ENCODE peak calls at places on chromosome 5, in seven cellular contexts. B is Karpas-422, X is GM23248, N is fibroblast of lung, L is IMR-90, M is neural progenitor cell, R is neuronal stem cell. E is an unnamed sample.

GRCh38 chr5:3854069-3854741 is 258.6 kb downstream of the IRX1 start:
- DNase-seq in R (peak), L (no peak), X (no peak), B (no peak), N (no peak), M (no peak), E (peak)

GRCh38 chr5:132444061-132444460 is 46.5 kb downstream of the IRF1 start:
- DNase-seq in B (no peak), X (no peak), N (no peak), L (no peak), R (no peak), M (no peak), E (no peak)

GRCh38 chr5:26388946-26389345 is 649.4 kb downstream of the CDH9 start:
- DNase-seq in M (no peak), L (no peak), N (peak), R (no peak), B (no peak), X (no peak), E (no peak)

GRCh38 chr5:177403194-177403825 is 2.8 kb upstream of the PFN3 start:
- DNase-seq in R (peak), L (peak), B (peak), X (peak), M (peak), N (no peak), E (peak)

GRCh38 chr5:151469992-151470391 is 22.6 kb downstream of the SLC36A1 start:
- DNase-seq in N (no peak), M (no peak), R (no peak), X (no peak), L (no peak), B (no peak), E (no peak)

GRCh38 chr5:60492958-60493357 is 207.0 kb downstream of the DEPDC1B start:
- DNase-seq in L (peak), X (peak), M (no peak), R (no peak), B (no peak), N (peak), E (no peak)

GRCh38 chr5:68771221-68771620 is 322.6 kb upstream of the SLC30A5 start:
- DNase-seq in N (no peak), B (no peak), L (no peak), X (no peak), M (no peak), R (no peak), E (no peak)

GRCh38 chr5:176383961-176384360 is 4.4 kb downstream of the NOP16 start:
- DNase-seq in B (no peak), X (no peak), R (no peak), L (no peak), M (no peak), N (no peak), E (no peak)

GRCh38 chr5:176780071-176780850 is 30.1 kb upstream of the UNC5A start:
- DNase-seq in R (no peak), B (no peak), L (no peak), M (no peak), N (no peak), X (no peak), E (no peak)

GRCh38 chr5:64417390-64417789 is 88.4 kb upstream of the RGS7BP start:
- DNase-seq in X (no peak), L (no peak), N (no peak), B (no peak), M (peak), R (no peak), E (no peak)

GRCh38 chr5:136036991-136037705 is 8.4 kb downstream of the TGFBI start:
- DNase-seq in L (peak), X (peak), R (no peak), B (no peak), M (no peak), N (peak), E (no peak)

GRCh38 chr5:74581988-74582365 is 58.6 kb downstream of the ENC1 start:
- DNase-seq in N (peak), X (no peak), R (no peak), L (no peak), M (no peak), B (no peak), E (no peak)

GRCh38 chr5:54889826-54890225 is 95.6 kb downstream of the ESM1 start:
- DNase-seq in L (peak), M (no peak), N (peak), B (peak), R (no peak), X (peak), E (no peak)

GRCh38 chr5:158801286-158801685 is 298.4 kb downstream of the EBF1 start:
- DNase-seq in R (no peak), N (no peak), X (no peak), B (no peak), L (no peak), M (no peak), E (no peak)

DNA sequence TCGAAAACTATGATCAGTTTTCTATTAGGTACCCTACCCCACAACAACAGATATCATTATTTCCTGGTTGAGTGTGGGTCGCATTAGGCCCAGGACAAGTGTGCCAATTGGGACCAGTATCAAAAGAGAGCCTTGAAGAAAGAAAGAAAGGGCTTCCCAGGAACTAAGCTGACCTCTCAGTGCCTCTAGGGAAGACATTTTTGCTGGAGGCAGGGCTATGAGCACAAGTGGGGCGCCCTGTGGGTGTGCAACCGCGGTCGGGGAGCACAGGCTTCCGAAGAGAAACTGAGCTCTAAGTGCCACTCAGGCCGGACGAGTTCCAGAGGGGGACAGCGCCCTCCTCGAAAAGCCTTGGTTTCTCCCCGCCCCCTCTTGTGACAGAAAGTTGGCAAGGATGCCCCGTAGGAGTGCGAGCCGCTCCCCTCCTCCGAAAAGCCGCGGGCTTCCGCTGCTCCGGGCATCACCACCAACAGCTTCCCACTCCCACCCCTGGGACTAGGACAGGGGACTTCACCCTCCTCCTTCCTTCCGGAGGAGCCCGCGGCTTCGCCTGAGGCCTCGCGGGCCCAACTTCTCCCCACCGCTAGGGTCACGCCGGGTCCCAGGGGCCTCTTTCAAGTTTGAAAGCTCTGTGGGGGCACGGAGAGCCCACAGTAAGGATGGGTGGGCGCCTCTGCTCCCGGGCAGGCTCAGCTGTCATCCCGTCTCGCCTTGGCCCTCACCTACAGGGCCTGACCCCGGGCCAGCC is 2.0 kb downstream of the NR2F1-AS1 start:
- DNase-seq in B (no peak), X (no peak), R (no peak), N (peak), L (peak), M (peak), E (no peak)
- H3K9ac ChIP-seq in B (no peak), X (peak), R (peak), N (peak), L (peak), M (no peak), E (no peak)

GRCh38 chr5:40406426-40407211 is 273.1 kb upstream of the PTGER4 start:
- DNase-seq in M (no peak), B (no peak), L (no peak), N (no peak), R (no peak), X (no peak), E (no peak)
- H3K9ac ChIP-seq in M (no peak), B (no peak), L (no peak), N (no peak), R (no peak), X (no peak), E (no peak)

DNA sequence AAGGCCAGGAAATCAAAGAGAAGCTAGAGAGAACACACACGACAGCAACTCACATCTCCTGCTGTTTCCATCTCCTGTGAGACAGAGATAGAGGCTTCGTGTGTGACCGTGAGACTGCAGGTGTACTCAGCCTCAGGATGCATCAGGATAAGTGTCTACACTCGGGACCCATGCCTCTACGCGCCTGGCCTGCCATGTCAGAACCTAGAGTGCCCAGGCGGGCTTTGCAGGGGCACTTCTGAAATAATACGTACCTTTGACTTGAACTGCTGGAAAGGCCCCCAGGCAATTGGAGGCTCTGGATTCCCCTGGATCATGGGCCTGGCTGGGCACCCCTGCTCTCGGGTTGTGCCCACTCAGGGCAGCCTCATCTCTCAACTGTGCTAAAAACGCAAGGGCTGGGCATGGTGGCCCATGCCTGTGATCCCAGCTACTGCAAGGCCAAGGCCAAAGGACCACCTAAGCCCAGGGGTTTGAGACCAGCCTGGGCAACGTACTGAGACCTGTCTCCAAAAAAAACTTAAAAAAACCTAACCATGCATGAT is 13.0 kb downstream of the CLPTM1L start:
- DNase-seq in M (no peak), R (no peak), N (no peak), X (no peak), B (no peak), L (no peak), E (no peak)
- H3K9ac ChIP-seq in M (no peak), R (no peak), N (no peak), X (no peak), B (no peak), L (no peak), E (no peak)

DNA sequence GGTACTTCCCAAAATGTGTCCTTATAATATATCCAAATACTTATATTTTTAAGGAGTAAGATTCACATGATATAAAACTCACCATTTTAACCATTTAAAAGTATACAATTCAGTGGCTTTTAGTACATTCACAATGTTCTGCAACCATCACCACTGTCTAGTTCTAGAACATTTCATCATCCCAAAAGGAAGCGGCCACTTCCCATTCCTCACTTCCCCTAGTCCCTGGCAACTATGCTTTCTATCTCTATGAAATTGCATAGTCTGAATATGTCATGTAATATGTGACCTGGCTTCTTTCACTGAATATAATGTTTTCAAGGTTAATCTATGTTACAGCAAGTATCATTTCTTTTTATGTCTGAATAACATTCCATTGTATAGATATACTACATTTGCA is 615.1 kb upstream of the SGCD start:
- DNase-seq in R (no peak), N (no peak), X (no peak), M (no peak), L (no peak), B (no peak), E (no peak)
- H3K9ac ChIP-seq in R (no peak), N (no peak), X (no peak), M (no peak), L (no peak), B (no peak), E (no peak)

GRCh38 chr5:133850811-133851210 is 117.6 kb downstream of the C5orf15 start:
- DNase-seq in X (no peak), B (no peak), N (no peak), R (no peak), M (no peak), L (no peak), E (no peak)
- H3K9ac ChIP-seq in X (no peak), B (no peak), N (no peak), R (no peak), M (no peak), L (no peak), E (no peak)

DNA sequence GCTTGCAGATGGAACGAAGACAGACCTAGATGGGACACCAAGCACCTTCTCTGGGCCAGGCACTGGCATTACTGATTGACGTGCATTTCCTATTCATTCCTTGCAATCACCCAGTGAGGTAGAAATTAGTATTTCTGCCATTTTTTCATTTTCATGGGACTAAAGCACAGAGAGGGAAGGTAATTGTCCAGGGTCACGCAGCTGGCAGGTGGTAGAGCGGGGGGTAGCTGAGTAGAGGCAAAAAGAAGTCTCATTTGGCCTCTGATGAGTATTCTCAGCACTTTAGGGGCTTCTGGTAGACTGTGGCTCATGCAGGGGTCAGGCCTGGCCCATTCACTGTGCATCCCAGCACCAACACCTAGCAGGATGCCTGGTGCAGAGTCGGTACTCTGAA is 19.5 kb upstream of the DUSP1 start:
- DNase-seq in N (no peak), M (no peak), B (no peak), R (no peak), L (no peak), X (no peak), E (no peak)
- H3K9ac ChIP-seq in N (no peak), M (no peak), B (no peak), R (no peak), L (no peak), X (no peak), E (no peak)

DNA sequence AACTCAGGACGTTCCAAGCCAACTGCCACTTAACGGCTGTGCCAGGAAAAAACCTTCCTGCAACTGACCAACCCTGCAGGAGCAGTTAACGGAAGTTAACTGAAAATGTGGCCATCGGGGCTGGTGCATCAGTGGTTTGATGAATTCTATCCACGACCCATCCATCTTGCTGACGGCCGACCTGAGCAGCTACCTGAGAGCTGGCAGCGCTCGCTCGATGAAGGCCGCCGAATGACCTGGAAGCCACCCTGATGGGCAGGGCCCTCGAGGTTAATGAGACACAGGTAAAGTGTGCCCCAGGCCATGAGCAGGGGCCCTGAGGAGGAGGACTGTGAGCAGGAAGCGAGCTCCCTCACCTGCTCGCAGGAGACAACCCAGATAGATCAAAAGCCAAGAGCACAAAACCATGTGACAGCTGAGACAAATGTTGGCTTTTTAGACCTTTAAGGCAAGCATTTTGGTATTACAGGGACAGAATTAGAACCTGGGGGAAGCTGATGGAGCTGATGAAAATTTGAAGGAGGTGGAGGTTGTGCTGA is 35.3 kb upstream of the FLT4 start:
- DNase-seq in R (no peak), L (no peak), X (no peak), B (no peak), M (no peak), N (no peak), E (peak)
- H3K9ac ChIP-seq in R (no peak), L (no peak), X (no peak), B (no peak), M (no peak), N (no peak), E (peak)

GRCh38 chr5:130323804-130324454 is 419.7 kb downstream of the CHSY3 start:
- DNase-seq in N (peak), B (peak), X (no peak), M (no peak), L (no peak), R (no peak), E (peak)
- H3K9ac ChIP-seq in N (no peak), B (no peak), X (no peak), M (no peak), L (no peak), R (no peak), E (no peak)

GRCh38 chr5:169165052-169165451 is 135.9 kb downstream of the SLIT3 start:
- DNase-seq in X (no peak), R (no peak), L (no peak), M (no peak), N (no peak), B (no peak), E (no peak)

GRCh38 chr5:169168288-169168687 is 132.7 kb downstream of the SLIT3 start:
- DNase-seq in R (no peak), N (no peak), L (no peak), M (no peak), B (peak), X (no peak), E (no peak)

GRCh38 chr5:169162407-169162806 is 138.5 kb downstream of the SLIT3 start:
- DNase-seq in X (peak), L (no peak), B (no peak), N (peak), M (no peak), R (no peak), E (no peak)

GRCh38 chr5:169161022-169161680 is 139.8 kb downstream of the SLIT3 start:
- DNase-seq in B (no peak), X (peak), R (peak), M (peak), L (peak), N (peak), E (peak)

GRCh38 chr5:169164481-169164925 is 136.4 kb downstream of the SLIT3 start:
- DNase-seq in B (no peak), X (peak), R (peak), N (peak), M (peak), L (no peak), E (no peak)
- H3K9ac ChIP-seq in B (no peak), X (peak), R (no peak), N (no peak), M (no peak), L (no peak), E (no peak)